ENCODE peak calls at places on chromosomes 16 and 17, in four cellular contexts. G is CD4-positive, alpha-beta T cell; V is ovary; U is thyroid gland. M is an unnamed sample.

GRCh38 chr16:28918698-28919097 is 6.3 kb downstream of the RABEP2 start:
- DNase-seq in V (no peak), U (no peak), G (no peak), M (no peak)

GRCh38 chr17:67479119-67479517 is 102.0 kb downstream of the PITPNC1 start:
- DNase-seq in G (no peak), U (no peak), V (no peak), M (no peak)

GRCh38 chr17:1724869-1725641 is 551 bp downstream of the WDR81 start:
- DNase-seq in U (no peak), G (no peak), V (no peak), M (no peak)

GRCh38 chr16:29854520-29855100 is 8.4 kb downstream of the CDIPT start:
- DNase-seq in G (no peak), V (no peak), U (no peak), M (no peak)

GRCh38 chr16:30033270-30033669 is 2.2 kb upstream of the TLCD3B start:
- DNase-seq in U (peak), G (no peak), V (no peak), M (no peak)

GRCh38 chr16:50300942-50301625 is 34.7 kb downstream of the ADCY7 start:
- DNase-seq in U (no peak), V (peak), G (no peak), M (peak)

GRCh38 chr17:27329146-27329805 is 35.4 kb downstream of the WSB1 start:
- DNase-seq in V (no peak), G (no peak), U (no peak), M (no peak)

GRCh38 chr16:57089406-57089805 is 3.0 kb upstream of the CPNE2 start:
- DNase-seq in V (no peak), U (peak), G (no peak), M (no peak)

GRCh38 chr16:23670137-23670776 is 8.4 kb upstream of the PLK1 start:
- DNase-seq in V (no peak), U (no peak), G (no peak), M (no peak)

GRCh38 chr17:63834431-63835166 is 7.1 kb upstream of the FTSJ3 start:
- DNase-seq in U (peak), V (no peak), G (peak), M (no peak)

GRCh38 chr17:50112694-50113093 is 17.3 kb downstream of the SAMD14 start:
- DNase-seq in G (no peak), V (no peak), U (no peak), M (no peak)

GRCh38 chr17:82923366-82924113 is 83.7 kb upstream of the ZNF750 start:
- DNase-seq in G (no peak), U (no peak), V (no peak), M (no peak)

GRCh38 chr17:49090885-49091594 is 41.5 kb upstream of the B4GALNT2 start:
- DNase-seq in U (no peak), V (no peak), G (no peak), M (no peak)

GRCh38 chr16:554640-555413 is 5.4 kb upstream of the PRR35 start:
- DNase-seq in G (no peak), V (no peak), U (no peak), M (no peak)

GRCh38 chr17:56595831-56596740 is 2.6 kb downstream of the NOG start:
- DNase-seq in U (peak), V (no peak), G (no peak), M (no peak)

DNA sequence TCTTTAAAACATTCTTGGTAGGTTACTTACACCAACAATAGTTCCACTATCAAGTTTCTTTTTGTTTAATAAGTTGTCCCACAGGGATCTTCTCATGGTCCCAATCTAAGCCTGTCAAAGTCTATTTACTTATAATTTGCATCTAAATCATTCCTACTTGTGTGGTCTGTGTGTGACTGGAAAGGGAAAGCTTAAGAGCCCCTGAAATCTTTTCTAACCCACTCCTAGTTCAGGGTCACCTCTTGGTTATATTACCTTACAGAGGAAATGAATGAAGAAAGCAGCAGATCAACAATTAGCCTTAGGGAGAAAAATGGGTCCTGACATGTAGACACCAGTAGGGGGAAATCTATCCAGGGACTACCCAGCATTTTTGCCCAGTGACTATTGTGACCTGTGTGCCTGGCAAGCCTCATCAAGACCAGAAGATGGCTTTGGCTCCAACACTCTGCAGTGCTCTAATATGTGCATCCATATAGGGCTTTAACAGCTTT is 110.4 kb upstream of the HAS3 start:
- DNase-seq in U (peak), V (no peak), G (no peak), M (no peak)
- TF ChIP-seq CTCF in U (no peak), V (no peak), G (no peak), M (no peak)

GRCh38 chr17:37737081-37737480 is 7.8 kb downstream of the HNF1B start:
- DNase-seq in G (no peak), U (no peak), V (no peak), M (no peak)
- TF ChIP-seq CTCF in G (no peak), U (no peak), V (no peak), M (no peak)

GRCh38 chr16:10614685-10615084 is 34.3 kb upstream of the EMP2 start:
- DNase-seq in V (no peak), U (no peak), G (no peak), M (no peak)

GRCh38 chr16:10616395-10616743 is 36.0 kb upstream of the EMP2 start:
- DNase-seq in U (no peak), G (no peak), V (no peak), M (no peak)

GRCh38 chr16:10618710-10619209 is 38.4 kb upstream of the EMP2 start:
- DNase-seq in V (no peak), U (no peak), G (no peak), M (no peak)

GRCh38 chr16:10617662-10618420 is 37.4 kb upstream of the EMP2 start:
- DNase-seq in U (no peak), V (no peak), G (no peak), M (no peak)

GRCh38 chr16:10616744-10617640 is 36.6 kb upstream of the EMP2 start:
- DNase-seq in U (peak), G (no peak), V (peak), M (no peak)
- TF ChIP-seq CTCF in U (no peak), G (no peak), V (no peak), M (no peak)

GRCh38 chr16:80718480-80719220 is 85.7 kb downstream of the CDYL2 start:
- DNase-seq in U (no peak), V (no peak), G (no peak), M (no peak)

GRCh38 chr16:80716564-80717139 is 87.7 kb downstream of the CDYL2 start:
- DNase-seq in U (no peak), G (no peak), V (no peak), M (no peak)

GRCh38 chr16:80717611-80718010 is 86.8 kb downstream of the CDYL2 start:
- DNase-seq in G (no peak), U (no peak), V (no peak), M (no peak)

GRCh38 chr16:80720759-80721470 is 83.5 kb downstream of the CDYL2 start:
- DNase-seq in U (no peak), G (no peak), V (no peak), M (no peak)

DNA sequence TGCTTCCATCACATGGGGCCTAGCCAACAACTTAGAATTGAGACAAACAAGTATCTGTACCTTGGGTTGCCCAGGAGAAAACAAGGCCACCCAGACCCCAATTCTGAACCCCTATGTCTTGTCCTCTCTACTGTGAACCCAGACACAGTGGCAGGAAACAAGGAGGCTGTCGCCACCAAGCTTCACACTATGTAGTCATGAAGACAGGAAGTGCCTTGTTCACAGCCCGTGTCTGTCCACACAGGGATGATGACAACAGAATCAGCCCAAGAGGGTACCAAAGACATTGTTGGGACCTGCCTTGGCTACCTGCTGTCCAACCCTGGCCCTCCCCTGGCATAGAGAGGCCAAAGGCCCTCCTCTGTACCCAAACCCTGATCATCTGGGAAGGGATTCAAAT is 84.8 kb downstream of the CDYL2 start:
- DNase-seq in G (peak), U (no peak), V (no peak), M (no peak)
- TF ChIP-seq CTCF in G (no peak), U (no peak), V (no peak), M (no peak)

GRCh38 chr17:57723427-57724037 is 21.6 kb downstream of the CCDC182 start:
- DNase-seq in G (no peak), U (no peak), V (no peak), M (no peak)
- TF ChIP-seq CTCF in G (no peak), U (no peak), V (no peak), M (no peak)

DNA sequence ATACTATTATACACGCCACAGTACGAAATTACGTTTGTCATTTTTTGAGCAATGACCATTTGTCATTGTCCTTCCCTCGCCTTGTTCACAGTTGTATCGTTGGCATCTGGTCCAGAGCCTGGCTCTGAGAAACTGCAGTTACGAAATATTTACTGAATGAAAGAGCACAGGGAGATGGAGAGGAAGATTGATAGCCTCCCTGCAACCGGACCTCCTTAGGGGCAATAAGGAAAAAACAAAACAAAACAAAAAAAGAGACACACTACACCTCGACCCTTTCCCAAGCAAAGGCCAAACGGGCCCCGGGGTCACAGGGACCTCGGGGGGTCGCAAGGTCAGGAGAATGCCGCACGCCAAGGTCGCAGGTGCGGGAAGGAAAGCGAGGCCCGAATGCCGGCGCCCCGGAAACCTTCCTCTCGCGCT is 857 bp downstream of the GOT2 start:
- DNase-seq in U (no peak), V (no peak), G (no peak), M (no peak)
- TF ChIP-seq CTCF in U (no peak), V (no peak), G (no peak), M (no peak)

DNA sequence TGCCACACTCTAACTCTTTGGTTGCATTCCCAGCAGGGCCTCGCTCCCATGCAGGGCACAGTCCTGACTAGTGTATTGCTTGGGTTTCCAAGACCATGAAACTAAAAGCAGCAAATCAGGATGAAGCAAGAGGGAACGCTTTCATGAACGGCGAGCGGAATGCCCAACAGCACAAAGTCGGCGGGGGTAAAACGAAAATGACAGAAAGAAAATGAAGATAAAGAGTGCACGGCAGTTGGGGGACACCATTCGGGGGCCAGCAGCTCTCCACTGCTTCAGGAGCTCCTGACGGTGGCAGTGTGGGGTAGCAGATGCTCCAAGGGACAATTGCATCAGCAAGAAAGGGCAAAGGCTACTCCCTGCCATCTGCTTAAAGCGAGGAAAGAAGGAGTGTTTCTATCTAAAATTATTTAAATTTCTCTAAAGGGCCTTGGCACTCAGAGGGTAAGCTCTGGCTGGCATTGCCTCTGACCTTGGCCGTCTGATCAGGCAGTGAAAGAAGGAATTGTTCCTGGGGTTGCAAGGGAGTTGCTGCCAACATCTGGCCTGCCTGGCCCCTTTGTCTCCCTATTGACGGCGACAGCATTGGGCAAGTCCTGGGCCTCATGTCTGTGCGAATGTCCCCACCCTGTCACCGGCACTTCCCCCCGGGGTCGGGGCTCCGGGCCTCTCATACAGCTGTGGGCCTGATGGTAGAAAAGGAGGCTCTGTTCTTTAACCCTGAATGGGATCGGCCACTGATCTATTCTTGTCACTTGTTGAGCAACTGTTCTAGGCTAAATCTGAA is 138.2 kb downstream of the CMIP start:
- DNase-seq in V (no peak), U (no peak), G (no peak), M (no peak)
- TF ChIP-seq CTCF in V (no peak), U (no peak), G (no peak), M (no peak)

DNA sequence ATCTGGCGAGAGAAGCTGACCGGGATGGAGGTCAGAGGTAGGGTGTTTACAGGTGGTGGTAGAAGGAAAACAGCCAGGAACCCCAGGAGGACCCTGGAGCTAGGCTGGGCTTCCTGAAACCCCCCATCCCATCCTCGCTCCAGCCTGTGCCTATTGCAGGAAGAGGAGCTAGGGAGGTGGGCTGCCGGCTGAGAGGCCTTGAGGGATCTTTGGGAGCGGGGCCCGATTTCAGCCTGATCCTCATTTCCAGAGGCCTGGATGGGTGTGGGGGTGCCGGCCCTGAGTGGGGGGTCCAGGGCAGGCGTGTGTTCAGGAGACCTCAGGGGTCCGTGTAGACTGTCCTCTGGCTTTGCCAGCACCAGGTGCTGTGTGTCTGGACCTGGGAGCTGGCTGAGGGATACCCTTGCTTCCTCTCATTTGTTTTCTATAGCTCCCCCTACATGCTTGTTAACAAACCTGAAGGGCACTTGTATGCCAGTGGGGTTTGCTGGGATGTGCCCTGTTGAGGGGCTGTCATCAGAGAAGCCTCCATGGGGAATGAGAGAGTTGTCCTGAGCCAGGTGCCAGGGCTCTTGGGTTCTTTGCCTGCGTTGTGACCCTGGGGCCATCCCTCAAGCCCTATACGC is 18.9 kb upstream of the RAP1GAP2 start:
- DNase-seq in U (no peak), V (no peak), G (no peak), M (no peak)
- TF ChIP-seq CTCF in U (no peak), V (no peak), G (no peak), M (no peak)

GRCh38 chr17:76888661-76889060 is 20.5 kb downstream of the MGAT5B start:
- DNase-seq in U (no peak), G (no peak), V (no peak), M (no peak)

GRCh38 chr17:76884995-76885896 is 17.0 kb downstream of the MGAT5B start:
- DNase-seq in U (no peak), V (no peak), G (no peak), M (no peak)

GRCh38 chr17:76886395-76886794 is 18.2 kb downstream of the MGAT5B start:
- DNase-seq in G (no peak), U (no peak), V (no peak), M (no peak)

GRCh38 chr17:76889323-76889722 is 21.1 kb downstream of the MGAT5B start:
- DNase-seq in U (no peak), G (no peak), V (no peak), M (no peak)

DNA sequence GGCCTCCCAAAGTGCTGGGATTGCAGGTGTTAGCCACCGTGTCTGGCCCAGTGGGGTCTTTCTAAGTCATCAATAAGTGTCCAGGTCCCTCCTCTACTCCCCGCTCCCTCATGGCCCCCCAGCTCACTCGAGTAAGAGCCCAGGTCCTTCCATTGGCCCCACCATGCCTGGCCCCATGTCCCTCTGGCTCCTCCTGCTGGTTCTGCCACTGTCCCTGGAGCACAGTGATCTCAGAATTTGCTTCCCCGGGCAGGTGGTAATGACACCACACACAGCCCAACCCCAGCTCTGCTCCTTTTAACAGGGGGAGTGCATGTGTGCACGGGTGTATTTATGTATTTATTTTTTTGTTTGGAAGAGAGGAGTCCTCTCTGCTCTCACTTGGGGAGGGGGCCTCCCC is 19.6 kb downstream of the MGAT5B start:
- DNase-seq in V (no peak), G (no peak), U (no peak), M (no peak)
- TF ChIP-seq CTCF in V (no peak), G (no peak), U (no peak), M (no peak)

GRCh38 chr16:89924298-89924924 is 1.3 kb downstream of the TUBB3 start:
- DNase-seq in V (no peak), U (no peak), G (peak), M (no peak)
- TF ChIP-seq CTCF in V (no peak), U (no peak), G (no peak), M (no peak)